ENCODE peak calls at places on chromosomes 3 and 15, in six cellular contexts. One of them, this sample, is unnamed.

GRCh38 chr3:58357402-58357801 is 24.7 kb downstream of the PXK start:
- DNase-seq in colonic mucosa: no peak
- DNase-seq in skeletal muscle cell: no peak
- DNase-seq in endothelial cell of umbilical vein: no peak
- DNase-seq in CD8-positive, alpha-beta T cell: no peak
- DNase-seq in PC-3: no peak
- DNase-seq in this sample: no peak

GRCh38 chr3:30632521-30632920 is 26.1 kb downstream of the TGFBR2 start:
- DNase-seq in PC-3: no peak
- DNase-seq in colonic mucosa: no peak
- DNase-seq in skeletal muscle cell: no peak
- DNase-seq in CD8-positive, alpha-beta T cell: no peak
- DNase-seq in endothelial cell of umbilical vein: no peak
- DNase-seq in this sample: no peak

GRCh38 chr3:162670181-162670580 is 1173.6 kb downstream of the OTOL1 start:
- DNase-seq in colonic mucosa: no peak
- DNase-seq in PC-3: no peak
- DNase-seq in CD8-positive, alpha-beta T cell: no peak
- DNase-seq in endothelial cell of umbilical vein: no peak
- DNase-seq in skeletal muscle cell: no peak
- DNase-seq in this sample: no peak

GRCh38 chr3:9946112-9947024 is 5.8 kb downstream of the PRRT3 start:
- DNase-seq in colonic mucosa: peak
- DNase-seq in endothelial cell of umbilical vein: peak
- DNase-seq in CD8-positive, alpha-beta T cell: peak
- DNase-seq in PC-3: peak
- DNase-seq in skeletal muscle cell: peak
- DNase-seq in this sample: peak

GRCh38 chr15:53581513-53581912 is 177.9 kb downstream of the WDR72 start:
- DNase-seq in colonic mucosa: no peak
- DNase-seq in skeletal muscle cell: no peak
- DNase-seq in endothelial cell of umbilical vein: no peak
- DNase-seq in PC-3: no peak
- DNase-seq in CD8-positive, alpha-beta T cell: no peak
- DNase-seq in this sample: no peak

GRCh38 chr15:38810686-38811085 is 246.1 kb upstream of the RASGRP1 start:
- DNase-seq in endothelial cell of umbilical vein: no peak
- DNase-seq in CD8-positive, alpha-beta T cell: no peak
- DNase-seq in PC-3: no peak
- DNase-seq in colonic mucosa: no peak
- DNase-seq in skeletal muscle cell: no peak
- DNase-seq in this sample: no peak

GRCh38 chr3:58004972-58005371 is 3.2 kb upstream of the FLNB start:
- DNase-seq in CD8-positive, alpha-beta T cell: no peak
- DNase-seq in endothelial cell of umbilical vein: no peak
- DNase-seq in PC-3: peak
- DNase-seq in colonic mucosa: no peak
- DNase-seq in skeletal muscle cell: no peak
- DNase-seq in this sample: no peak

GRCh38 chr3:111619833-111620232 is 24.7 kb upstream of the ZBED2 start:
- DNase-seq in colonic mucosa: no peak
- DNase-seq in PC-3: peak
- DNase-seq in skeletal muscle cell: no peak
- DNase-seq in endothelial cell of umbilical vein: no peak
- DNase-seq in CD8-positive, alpha-beta T cell: no peak
- DNase-seq in this sample: no peak

GRCh38 chr3:25719321-25719720 is 54.6 kb upstream of the TOP2B start:
- DNase-seq in CD8-positive, alpha-beta T cell: no peak
- DNase-seq in endothelial cell of umbilical vein: no peak
- DNase-seq in colonic mucosa: no peak
- DNase-seq in skeletal muscle cell: no peak
- DNase-seq in PC-3: no peak
- DNase-seq in this sample: no peak

GRCh38 chr3:171980578-171981270 is 58.7 kb upstream of the FNDC3B start:
- DNase-seq in PC-3: no peak
- DNase-seq in skeletal muscle cell: no peak
- DNase-seq in endothelial cell of umbilical vein: no peak
- DNase-seq in CD8-positive, alpha-beta T cell: no peak
- DNase-seq in colonic mucosa: no peak
- DNase-seq in this sample: no peak

GRCh38 chr3:192879346-192880031 is 38.2 kb downstream of the MB21D2 start:
- DNase-seq in colonic mucosa: no peak
- DNase-seq in endothelial cell of umbilical vein: peak
- DNase-seq in CD8-positive, alpha-beta T cell: no peak
- DNase-seq in skeletal muscle cell: peak
- DNase-seq in PC-3: peak
- DNase-seq in this sample: no peak

GRCh38 chr15:33358303-33358702 is 47.5 kb downstream of the RYR3 start:
- DNase-seq in colonic mucosa: no peak
- DNase-seq in CD8-positive, alpha-beta T cell: no peak
- DNase-seq in skeletal muscle cell: peak
- DNase-seq in endothelial cell of umbilical vein: no peak
- DNase-seq in PC-3: peak
- DNase-seq in this sample: no peak

GRCh38 chr15:80186066-80186465 is 33.3 kb downstream of the FAH start:
- DNase-seq in skeletal muscle cell: no peak
- DNase-seq in CD8-positive, alpha-beta T cell: no peak
- DNase-seq in PC-3: no peak
- DNase-seq in colonic mucosa: no peak
- DNase-seq in endothelial cell of umbilical vein: no peak
- DNase-seq in this sample: no peak

GRCh38 chr3:165212580-165212979 is 16.4 kb upstream of the SLITRK3 start:
- DNase-seq in PC-3: no peak
- DNase-seq in colonic mucosa: no peak
- DNase-seq in endothelial cell of umbilical vein: no peak
- DNase-seq in skeletal muscle cell: no peak
- DNase-seq in CD8-positive, alpha-beta T cell: no peak
- DNase-seq in this sample: no peak

GRCh38 chr3:125591116-125591755 is 4.1 kb downstream of the OSBPL11 start:
- DNase-seq in endothelial cell of umbilical vein: no peak
- DNase-seq in skeletal muscle cell: no peak
- DNase-seq in PC-3: no peak
- DNase-seq in colonic mucosa: no peak
- DNase-seq in CD8-positive, alpha-beta T cell: no peak
- DNase-seq in this sample: no peak

GRCh38 chr3:5787863-5788488 is 600.5 kb downstream of the EDEM1 start:
- DNase-seq in colonic mucosa: peak
- DNase-seq in endothelial cell of umbilical vein: no peak
- DNase-seq in skeletal muscle cell: no peak
- DNase-seq in PC-3: peak
- DNase-seq in CD8-positive, alpha-beta T cell: no peak
- DNase-seq in this sample: no peak

GRCh38 chr3:44045476-44046275 is 196.0 kb upstream of the TOPAZ1 start:
- DNase-seq in endothelial cell of umbilical vein: no peak
- DNase-seq in colonic mucosa: peak
- DNase-seq in CD8-positive, alpha-beta T cell: no peak
- DNase-seq in PC-3: peak
- DNase-seq in skeletal muscle cell: no peak
- DNase-seq in this sample: no peak

GRCh38 chr3:13045904-13046568 is 27.2 kb downstream of the IQSEC1 start:
- DNase-seq in PC-3: no peak
- DNase-seq in skeletal muscle cell: no peak
- DNase-seq in colonic mucosa: no peak
- DNase-seq in endothelial cell of umbilical vein: no peak
- DNase-seq in CD8-positive, alpha-beta T cell: no peak
- DNase-seq in this sample: no peak

GRCh38 chr15:80804970-80805495 is 25.9 kb downstream of the CEMIP start:
- DNase-seq in CD8-positive, alpha-beta T cell: no peak
- DNase-seq in endothelial cell of umbilical vein: no peak
- DNase-seq in skeletal muscle cell: no peak
- DNase-seq in colonic mucosa: peak
- DNase-seq in PC-3: peak
- DNase-seq in this sample: no peak

GRCh38 chr3:66098436-66098835 is 59.7 kb upstream of the MAGI1 start:
- DNase-seq in skeletal muscle cell: no peak
- DNase-seq in PC-3: no peak
- DNase-seq in colonic mucosa: no peak
- DNase-seq in CD8-positive, alpha-beta T cell: no peak
- DNase-seq in endothelial cell of umbilical vein: no peak
- DNase-seq in this sample: no peak

GRCh38 chr3:126127452-126127851 is 43.5 kb upstream of the SLC41A3 start:
- DNase-seq in PC-3: no peak
- DNase-seq in endothelial cell of umbilical vein: no peak
- DNase-seq in skeletal muscle cell: no peak
- DNase-seq in CD8-positive, alpha-beta T cell: no peak
- DNase-seq in colonic mucosa: peak
- DNase-seq in this sample: no peak

GRCh38 chr3:48460517-48460902 is 14.0 kb downstream of the ATRIP start:
- DNase-seq in CD8-positive, alpha-beta T cell: no peak
- DNase-seq in skeletal muscle cell: no peak
- DNase-seq in PC-3: no peak
- DNase-seq in endothelial cell of umbilical vein: no peak
- DNase-seq in colonic mucosa: no peak
- DNase-seq in this sample: no peak

DNA sequence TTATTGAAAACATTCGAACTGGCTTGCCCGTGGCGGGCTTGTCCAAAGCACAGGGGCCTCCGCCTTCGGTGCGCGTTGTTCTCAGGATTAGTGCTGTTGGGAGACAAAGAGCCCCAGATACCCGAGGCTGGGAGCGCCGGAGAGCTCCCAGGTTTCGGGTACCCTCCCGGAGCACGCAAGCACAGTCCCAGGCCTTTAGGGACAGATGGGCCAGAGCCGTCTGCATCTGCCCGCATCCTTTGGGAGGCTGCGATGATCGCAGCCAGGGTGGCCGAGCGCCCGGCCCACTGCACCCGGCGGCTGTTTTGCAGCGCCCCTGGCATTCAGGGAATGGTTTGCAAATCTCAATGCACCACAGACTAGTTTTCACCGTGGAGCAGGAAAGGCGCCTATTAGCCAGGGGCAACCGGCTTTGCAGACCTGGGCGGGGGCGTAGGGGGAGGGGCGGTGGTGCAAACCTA is 5.0 kb upstream of the FEZF2 start:
- DNase-seq in skeletal muscle cell: no peak
- DNase-seq in PC-3: no peak
- DNase-seq in CD8-positive, alpha-beta T cell: no peak
- DNase-seq in colonic mucosa: no peak
- DNase-seq in endothelial cell of umbilical vein: no peak
- DNase-seq in this sample: no peak
- H3K4me3 ChIP-seq in skeletal muscle cell: no peak
- H3K4me3 ChIP-seq in PC-3: no peak
- H3K4me3 ChIP-seq in CD8-positive, alpha-beta T cell: no peak
- H3K4me3 ChIP-seq in colonic mucosa: no peak
- H3K4me3 ChIP-seq in endothelial cell of umbilical vein: no peak
- H3K4me3 ChIP-seq in this sample: no peak

GRCh38 chr3:41041457-41041856 is 157.8 kb upstream of the CTNNB1 start:
- DNase-seq in skeletal muscle cell: no peak
- DNase-seq in colonic mucosa: no peak
- DNase-seq in endothelial cell of umbilical vein: no peak
- DNase-seq in CD8-positive, alpha-beta T cell: no peak
- DNase-seq in PC-3: no peak
- DNase-seq in this sample: no peak
- H3K4me3 ChIP-seq in skeletal muscle cell: no peak
- H3K4me3 ChIP-seq in colonic mucosa: no peak
- H3K4me3 ChIP-seq in endothelial cell of umbilical vein: no peak
- H3K4me3 ChIP-seq in CD8-positive, alpha-beta T cell: no peak
- H3K4me3 ChIP-seq in PC-3: no peak
- H3K4me3 ChIP-seq in this sample: no peak

DNA sequence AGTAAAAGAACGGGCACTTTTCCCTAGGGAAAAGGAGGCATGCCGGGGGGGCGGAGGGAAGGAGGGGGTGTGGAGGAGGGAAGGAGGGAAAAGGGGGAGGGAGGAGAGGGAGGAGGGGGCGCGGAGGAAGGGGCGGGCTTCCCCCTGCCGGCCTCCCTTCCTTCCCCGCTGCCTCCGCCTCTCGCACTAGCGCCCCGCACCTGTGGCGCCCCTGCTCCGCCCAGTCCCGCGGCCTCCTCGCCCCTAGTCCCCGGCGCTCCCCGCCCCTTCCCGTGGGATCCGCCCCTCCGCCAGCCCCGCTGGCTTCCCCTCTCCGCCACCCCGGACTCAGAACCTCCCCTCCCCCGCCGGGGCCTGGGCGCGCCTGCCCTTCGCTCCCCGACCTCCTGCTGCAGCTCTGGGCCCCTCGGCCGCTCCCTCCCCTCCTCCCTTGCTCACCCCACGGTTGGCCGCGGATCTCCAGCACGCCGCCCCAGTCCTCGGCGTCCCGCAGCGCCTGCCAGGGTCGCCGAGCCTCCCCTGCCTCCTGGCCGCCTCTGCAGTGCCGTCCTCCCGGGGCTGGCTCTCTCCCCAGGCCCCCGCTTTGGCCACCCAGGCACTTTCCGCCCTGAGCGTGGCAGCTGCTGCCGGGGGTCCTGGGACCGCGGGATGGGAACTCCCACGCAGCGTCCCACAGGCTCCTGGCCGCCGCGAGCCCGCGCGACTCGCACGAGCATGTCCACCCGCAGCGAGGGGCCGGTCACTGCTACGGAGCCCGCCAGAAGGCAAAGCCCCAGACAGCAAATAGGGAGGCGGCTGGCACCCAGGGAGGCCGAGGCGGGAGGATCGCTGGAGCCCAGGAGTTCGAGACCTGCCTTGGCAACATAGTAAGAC is 147.4 kb downstream of the TJP1 start:
- DNase-seq in colonic mucosa: peak
- DNase-seq in skeletal muscle cell: no peak
- DNase-seq in CD8-positive, alpha-beta T cell: no peak
- DNase-seq in endothelial cell of umbilical vein: peak
- DNase-seq in PC-3: peak
- DNase-seq in this sample: no peak
- H3K4me3 ChIP-seq in colonic mucosa: peak
- H3K4me3 ChIP-seq in skeletal muscle cell: peak
- H3K4me3 ChIP-seq in CD8-positive, alpha-beta T cell: no peak
- H3K4me3 ChIP-seq in endothelial cell of umbilical vein: peak
- H3K4me3 ChIP-seq in PC-3: peak
- H3K4me3 ChIP-seq in this sample: no peak

DNA sequence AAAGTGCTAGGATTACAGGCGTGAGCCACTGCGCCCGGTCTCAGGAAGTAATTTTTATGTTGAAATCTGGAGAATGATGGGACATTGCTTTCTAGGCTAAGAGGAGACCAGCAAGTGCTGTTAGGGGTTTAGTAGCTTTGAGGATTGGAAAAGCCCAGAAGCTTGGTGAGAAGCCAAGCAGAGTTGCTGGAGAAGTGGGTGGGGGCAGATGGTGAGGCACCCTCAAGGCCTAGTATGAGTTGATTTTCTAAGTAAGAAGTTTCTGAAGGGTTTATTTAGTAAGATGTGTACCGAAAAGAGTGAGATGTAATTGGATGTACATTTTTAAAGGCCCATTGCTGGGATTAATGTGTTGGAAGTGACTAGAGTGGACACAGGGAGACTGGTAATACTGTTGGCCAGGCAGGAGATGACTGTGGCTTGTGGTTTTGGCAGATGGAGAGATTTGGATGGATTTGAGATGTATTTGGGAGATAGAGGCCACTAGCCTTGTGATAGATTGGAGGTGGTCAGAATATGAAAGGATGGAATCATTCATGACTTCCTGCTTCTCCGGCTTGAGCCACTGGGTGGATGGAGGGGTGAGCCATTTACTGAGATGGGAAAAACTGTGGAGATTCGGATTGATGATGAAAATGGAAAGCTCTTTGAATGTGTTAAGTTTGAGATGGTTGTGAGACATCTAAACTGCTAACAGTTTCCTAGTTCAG is 2.3 kb downstream of the LRRC28 start:
- DNase-seq in skeletal muscle cell: peak
- DNase-seq in endothelial cell of umbilical vein: no peak
- DNase-seq in colonic mucosa: no peak
- DNase-seq in CD8-positive, alpha-beta T cell: no peak
- DNase-seq in PC-3: peak
- DNase-seq in this sample: no peak
- H3K4me3 ChIP-seq in skeletal muscle cell: no peak
- H3K4me3 ChIP-seq in endothelial cell of umbilical vein: no peak
- H3K4me3 ChIP-seq in colonic mucosa: no peak
- H3K4me3 ChIP-seq in CD8-positive, alpha-beta T cell: no peak
- H3K4me3 ChIP-seq in PC-3: peak
- H3K4me3 ChIP-seq in this sample: no peak

This sample was measured in naive thymus-derived CD4-positive, alpha-beta T cell.